ENCODE peak calls at places on chromosomes 12 and 14, in nine cellular contexts. R is endothelial cell, D is heart right ventricle, O is breast epithelium, Q is fibroblast of mammary gland, S is suprapubic skin, X is fibroblast of pulmonary artery, M is cardiac fibroblast, A is PC-3. B is an unnamed sample.

GRCh38 chr14:81435578-81436295 is 35.6 kb upstream of the STON2 start:
- DNase-seq in R (peak), D (peak), O (no peak), Q (no peak), S (peak), X (peak), M (peak), A (peak), B (no peak)

GRCh38 chr14:59622641-59623040 is 46.0 kb upstream of the CCDC175 start:
- DNase-seq in R (no peak), D (no peak), O (no peak), Q (no peak), S (no peak), X (no peak), M (no peak), A (no peak), B (no peak)

GRCh38 chr14:60724080-60724618 is at the start of gene SIX4:
- DNase-seq in R (peak), D (peak), O (peak), Q (peak), S (peak), X (peak), M (peak), A (peak), B (peak)

GRCh38 chr14:61456720-61457119 is 135.3 kb downstream of the PRKCH start:
- DNase-seq in R (peak), D (peak), O (peak), Q (peak), S (peak), X (peak), M (peak), A (peak), B (peak)

GRCh38 chr12:19402211-19402610 is 37.1 kb upstream of the AEBP2 start:
- DNase-seq in R (no peak), D (no peak), O (no peak), Q (no peak), S (no peak), X (no peak), M (no peak), A (no peak), B (no peak)

GRCh38 chr12:120474092-120474960 is 4.8 kb upstream of the SRSF9 start:
- DNase-seq in R (no peak), D (no peak), O (peak), Q (peak), S (no peak), X (peak), M (peak), A (peak), B (no peak)

GRCh38 chr12:102917026-102917787 is at the start of gene PAH:
- DNase-seq in R (no peak), D (no peak), O (no peak), Q (no peak), S (no peak), X (no peak), M (no peak), A (no peak), B (no peak)

GRCh38 chr12:96886998-96887677 is 19.9 kb upstream of the NEDD1 start:
- DNase-seq in R (no peak), D (peak), O (no peak), Q (peak), S (no peak), X (peak), M (peak), A (no peak), B (no peak)

GRCh38 chr12:51855586-51856428 is 7.3 kb upstream of the FIGNL2 start:
- DNase-seq in R (peak), D (peak), O (peak), Q (peak), S (no peak), X (peak), M (peak), A (no peak), B (no peak)

GRCh38 chr14:95993768-95994592 is 45.2 kb upstream of the C14orf132 start:
- DNase-seq in R (peak), D (peak), O (no peak), Q (peak), S (no peak), X (peak), M (peak), A (peak), B (no peak)

GRCh38 chr12:104316936-104317335 is 13.4 kb downstream of the EID3 start:
- DNase-seq in R (no peak), D (no peak), O (no peak), Q (no peak), S (no peak), X (no peak), M (no peak), A (no peak), B (no peak)

GRCh38 chr12:119005832-119006360 is 24.6 kb downstream of the SRRM4 start:
- DNase-seq in R (no peak), D (no peak), O (no peak), Q (no peak), S (no peak), X (no peak), M (no peak), A (no peak), B (no peak)

GRCh38 chr12:119011231-119011630 is 29.9 kb downstream of the SRRM4 start:
- DNase-seq in R (no peak), D (no peak), O (no peak), Q (no peak), S (no peak), X (no peak), M (no peak), A (no peak), B (no peak)

GRCh38 chr12:119012179-119012578 is 30.8 kb downstream of the SRRM4 start:
- DNase-seq in R (no peak), D (no peak), O (no peak), Q (no peak), S (no peak), X (no peak), M (no peak), A (no peak), B (no peak)

GRCh38 chr12:119006749-119007148 is 25.4 kb downstream of the SRRM4 start:
- DNase-seq in R (no peak), D (no peak), O (no peak), Q (no peak), S (no peak), X (no peak), M (no peak), A (no peak), B (no peak)

DNA sequence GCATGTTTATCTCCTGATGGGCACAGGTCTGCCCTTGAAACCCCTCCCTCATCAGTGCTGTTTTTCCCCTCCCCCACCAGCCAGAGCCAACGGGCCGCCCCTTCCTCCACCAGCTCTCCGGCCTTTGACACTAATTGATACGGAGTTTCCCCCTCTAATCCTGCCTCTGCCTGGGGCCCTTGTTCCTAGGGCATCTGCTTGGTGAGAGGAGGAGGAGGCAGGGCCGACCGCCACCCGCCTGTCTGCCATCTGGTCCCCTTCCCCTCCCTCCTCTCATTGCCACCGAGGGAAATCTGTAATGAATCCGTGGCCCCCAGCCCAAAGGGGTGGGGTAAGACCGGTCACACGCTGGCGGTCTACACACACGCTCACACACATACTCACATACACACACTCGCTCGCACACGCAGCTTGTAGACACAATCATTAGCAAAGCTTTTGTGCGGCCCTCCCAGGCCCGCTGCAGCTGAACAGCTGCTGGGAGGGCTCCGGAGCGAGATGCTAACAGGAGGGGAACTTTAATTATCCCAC is 27.4 kb downstream of the SRRM4 start:
- DNase-seq in R (no peak), D (no peak), O (no peak), Q (no peak), S (no peak), X (no peak), M (no peak), A (no peak), B (peak)
- TF ChIP-seq CTCF in R (no peak), D (no peak), O (no peak), Q (no peak), S (no peak), X (no peak), M (no peak), A (no peak), B (no peak)

DNA sequence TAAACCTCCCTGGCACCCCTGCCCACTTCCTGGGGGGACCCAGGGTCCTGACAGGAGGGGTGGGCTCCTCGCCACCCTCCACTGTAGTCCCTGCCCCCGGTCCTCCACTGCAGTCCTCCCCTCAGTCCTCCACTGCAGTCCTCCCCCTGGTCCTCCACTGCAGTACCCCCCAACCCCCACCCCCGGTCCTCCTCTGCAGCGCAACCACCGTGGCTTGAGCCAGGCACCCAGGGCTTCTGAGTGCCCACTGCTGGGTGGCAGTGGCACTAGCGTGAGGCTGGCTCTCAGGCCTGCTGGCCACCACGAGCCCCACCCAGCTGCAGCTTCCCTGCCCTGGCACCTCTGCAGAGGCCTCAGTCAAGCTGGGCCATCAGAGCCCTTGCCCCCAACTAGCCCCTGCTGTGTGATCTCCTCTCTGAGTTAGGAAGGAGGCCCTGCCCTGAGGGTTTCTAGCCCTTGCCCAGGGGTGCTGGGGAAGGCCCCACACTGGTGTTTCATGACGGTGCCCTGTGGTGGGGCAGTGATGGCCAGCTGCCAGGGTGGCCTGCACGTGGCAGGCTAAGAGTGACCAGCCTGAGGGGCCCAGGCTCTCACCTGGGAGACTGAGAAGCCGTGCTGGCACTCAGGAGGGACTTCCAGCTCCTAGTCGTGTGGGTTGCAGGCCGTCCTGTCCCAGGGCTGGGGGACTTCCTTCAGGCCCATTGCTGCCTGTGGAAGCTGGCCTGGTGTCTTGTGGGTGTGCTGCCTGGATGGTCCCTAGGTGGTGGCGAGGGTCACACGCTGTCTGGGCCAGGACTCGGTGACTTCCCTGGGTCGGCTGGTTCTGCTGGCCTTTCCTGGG is 9.7 kb downstream of the CEP170B start:
- DNase-seq in R (no peak), D (no peak), O (no peak), Q (no peak), S (no peak), X (no peak), M (no peak), A (no peak), B (no peak)
- TF ChIP-seq CTCF in R (no peak), D (no peak), O (no peak), Q (no peak), S (no peak), X (no peak), M (no peak), A (no peak), B (no peak)

DNA sequence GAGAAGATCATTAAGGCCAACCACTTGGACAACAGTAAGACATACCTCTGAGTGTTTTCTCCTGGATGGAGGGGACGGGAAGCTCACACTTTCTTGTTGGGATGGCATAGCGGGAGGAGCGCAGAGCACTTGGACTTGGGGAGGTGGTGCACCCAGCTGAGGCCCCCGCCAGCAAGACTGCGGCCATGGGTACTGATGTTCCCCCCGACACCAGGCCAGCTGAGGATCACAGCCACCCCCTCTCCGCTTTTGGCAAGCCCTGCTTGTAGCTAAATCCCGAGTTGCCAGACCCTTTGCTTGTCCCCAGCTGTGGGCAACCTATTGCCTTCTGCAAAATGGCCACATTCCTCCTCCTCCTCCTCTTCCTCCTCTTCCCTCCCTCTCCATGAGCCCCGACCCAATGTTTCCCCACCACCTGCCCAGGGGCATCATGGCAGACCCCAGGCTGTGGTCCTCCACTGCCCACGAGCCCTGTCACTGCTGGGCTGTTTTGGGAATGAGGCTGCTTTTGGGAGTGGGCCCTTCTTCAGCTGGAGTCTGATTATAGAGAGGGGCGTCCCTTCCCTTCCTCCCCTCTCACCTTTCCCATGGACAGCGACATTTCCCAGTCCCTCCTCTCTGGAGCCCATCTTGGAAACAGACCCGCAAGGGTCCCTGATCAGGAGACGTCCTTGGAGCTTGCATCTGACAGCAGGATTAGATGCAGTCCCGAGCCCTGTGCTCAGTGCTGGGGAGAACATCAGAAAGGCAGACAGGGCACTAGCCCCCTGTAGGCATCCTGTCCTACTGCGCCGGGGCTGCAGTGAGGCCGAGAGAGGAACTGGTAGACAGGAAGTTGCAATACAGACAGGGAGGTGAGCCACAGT is 62.9 kb downstream of the PRMT8 start:
- DNase-seq in R (peak), D (no peak), O (no peak), Q (no peak), S (no peak), X (no peak), M (no peak), A (no peak), B (no peak)
- TF ChIP-seq CTCF in R (no peak), D (no peak), O (no peak), Q (no peak), S (no peak), X (no peak), M (no peak), A (no peak), B (no peak)

GRCh38 chr12:5581616-5582367 is 149.9 kb downstream of the NTF3 start:
- DNase-seq in R (no peak), D (peak), O (no peak), Q (no peak), S (no peak), X (peak), M (peak), A (no peak), B (no peak)

GRCh38 chr12:5577741-5578140 is 145.8 kb downstream of the NTF3 start:
- DNase-seq in R (no peak), D (no peak), O (no peak), Q (no peak), S (no peak), X (peak), M (no peak), A (no peak), B (no peak)

GRCh38 chr12:5578775-5579174 is 146.9 kb downstream of the NTF3 start:
- DNase-seq in R (no peak), D (no peak), O (no peak), Q (no peak), S (no peak), X (no peak), M (no peak), A (no peak), B (no peak)

GRCh38 chr12:5582541-5582940 is 150.6 kb downstream of the NTF3 start:
- DNase-seq in R (no peak), D (no peak), O (no peak), Q (no peak), S (no peak), X (no peak), M (no peak), A (no peak), B (no peak)

GRCh38 chr12:5580911-5581488 is 149.1 kb downstream of the NTF3 start:
- DNase-seq in R (no peak), D (no peak), O (no peak), Q (no peak), S (no peak), X (peak), M (peak), A (no peak), B (no peak)
- TF ChIP-seq CTCF in R (no peak), D (no peak), O (no peak), Q (no peak), S (no peak), X (no peak), M (no peak), A (no peak), B (no peak)

GRCh38 chr14:74595006-74595735 is 16.9 kb downstream of the LTBP2 start:
- DNase-seq in R (no peak), D (peak), O (no peak), Q (peak), S (peak), X (peak), M (peak), A (no peak), B (no peak)
- TF ChIP-seq CTCF in R (no peak), D (no peak), O (no peak), Q (no peak), S (no peak), X (no peak), M (no peak), A (no peak), B (no peak)

B was measured in osteocyte.